ENCODE peak calls at places on chromosomes 13 and 19, in five cellular contexts. B is nucleus accumbens; A is activated CD8-positive, alpha-beta memory T cell treated with anti-CD3 and anti-CD28 coated beads for 4 hours; O is T-helper 17 cell; M is astrocyte of the hippocampus. P is an unnamed sample.
A peak's percentile ranks its signal among the peaks of the same experiment; 100 is the strongest.

GRCh38 chr13:26037302-26037701 is 14.5 kb downstream of the SHISA2 start:
- DNase-seq in B (peak; percentile 55), A (no peak), O (no peak), M (no peak), P (peak; percentile 77)

GRCh38 chr19:19385900-19386339 is 19.6 kb upstream of the GATAD2A start:
- DNase-seq in B (no peak), A (no peak), O (peak; percentile 32), M (no peak), P (no peak)

GRCh38 chr19:55660991-55661390 is 6.2 kb downstream of the U2AF2 start:
- DNase-seq in B (no peak), A (no peak), O (no peak), M (no peak), P (no peak)

GRCh38 chr13:93080587-93080986 is 146.0 kb upstream of the GPC6 start:
- DNase-seq in B (no peak), A (no peak), O (no peak), M (peak; percentile 90), P (no peak)

GRCh38 chr13:36533806-36534205 is 101.5 kb downstream of the CCNA1 start:
- DNase-seq in B (no peak), A (no peak), O (no peak), M (no peak), P (no peak)

GRCh38 chr19:9952276-9952675 is 16.0 kb upstream of the OLFM2 start:
- DNase-seq in B (no peak), A (no peak), O (no peak), M (no peak), P (no peak)

GRCh38 chr19:55451522-55452380 is 8.7 kb upstream of the SHISA7 start:
- DNase-seq in B (peak; percentile 57), A (no peak), O (no peak), M (no peak), P (peak; percentile 34)

GRCh38 chr13:46010148-46010547 is 42.4 kb downstream of the ZC3H13 start:
- DNase-seq in B (no peak), A (no peak), O (no peak), M (peak; percentile 30), P (no peak)

GRCh38 chr13:88068975-88069374 is 397.8 kb downstream of the SLITRK5 start:
- DNase-seq in B (no peak), A (no peak), O (no peak), M (no peak), P (no peak)

GRCh38 chr19:4089400-4089908 is 22.8 kb upstream of the ZBTB7A start:
- DNase-seq in B (no peak), A (peak; percentile 18), O (no peak), M (no peak), P (no peak)

GRCh38 chr19:33427801-33428626 is 54.5 kb downstream of the CEBPG start:
- DNase-seq in B (no peak), A (no peak), O (no peak), M (no peak), P (no peak)

GRCh38 chr13:33188093-33188882 is 97.3 kb downstream of the STARD13 start:
- DNase-seq in B (no peak), A (no peak), O (no peak), M (no peak), P (no peak)

GRCh38 chr13:43558942-43559341 is 227.8 kb downstream of the ENOX1 start:
- DNase-seq in B (no peak), A (no peak), O (no peak), M (no peak), P (no peak)

GRCh38 chr19:49983645-49984229 is 22.8 kb upstream of the SIGLEC11 start:
- DNase-seq in B (peak; percentile 35), A (peak; percentile 68), O (peak; percentile 78), M (peak; percentile 26), P (peak; percentile 15)

GRCh38 chr13:66313408-66313807 is 916.7 kb downstream of the PCDH9 start:
- DNase-seq in B (no peak), A (no peak), O (no peak), M (peak; percentile 24), P (no peak)

GRCh38 chr19:2166741-2167738 is 3.3 kb downstream of the DOT1L start:
- DNase-seq in B (peak; percentile 34), A (no peak), O (no peak), M (peak; percentile 84), P (peak; percentile 63)

GRCh38 chr19:49664171-49665070 is 1.2 kb downstream of the IRF3 start:
- DNase-seq in B (peak; percentile 86), A (peak; percentile 81), O (peak; percentile 81), M (peak; percentile 90), P (peak; percentile 87)

GRCh38 chr19:31255174-31255862 is 93.9 kb downstream of the TSHZ3 start:
- DNase-seq in B (no peak), A (no peak), O (no peak), M (no peak), P (no peak)

GRCh38 chr13:72728290-72728605 is 525 bp downstream of the BORA start:
- DNase-seq in B (no peak), A (no peak), O (no peak), M (no peak), P (no peak)

GRCh38 chr13:113820813-113821651 is 42.8 kb downstream of the GAS6 start:
- DNase-seq in B (peak; percentile 72), A (no peak), O (no peak), M (peak; percentile 92), P (peak; percentile 78)

GRCh38 chr19:1000095-1000494 is at the start of gene GRIN3B:
- DNase-seq in B (no peak), A (peak; percentile 40), O (peak; percentile 39), M (peak; percentile 75), P (no peak)

GRCh38 chr13:98328511-98328910 is 151.4 kb upstream of the RNF113B start:
- DNase-seq in B (no peak), A (no peak), O (no peak), M (no peak), P (no peak)

GRCh38 chr19:29623726-29624488 is 17.8 kb downstream of the POP4 start:
- DNase-seq in B (no peak), A (no peak), O (no peak), M (no peak), P (no peak)

GRCh38 chr13:28047784-28048388 is 52.5 kb downstream of the FLT3 start:
- DNase-seq in B (no peak), A (no peak), O (no peak), M (no peak), P (no peak)

GRCh38 chr13:45333973-45334922 is 6.7 kb downstream of the TPT1 start:
- DNase-seq in B (no peak), A (no peak), O (no peak), M (no peak), P (no peak)

GRCh38 chr13:53144826-53145225 is 116.2 kb downstream of the OLFM4 start:
- DNase-seq in B (no peak), A (no peak), O (no peak), M (no peak), P (no peak)

GRCh38 chr19:1259873-1260748 is 9.0 kb upstream of the CIRBP start:
- DNase-seq in B (no peak), A (no peak), O (no peak), M (no peak), P (no peak)

GRCh38 chr19:16542894-16543498 is 759 bp upstream of the CHERP start:
- DNase-seq in B (no peak), A (no peak), O (no peak), M (no peak), P (peak; percentile 55)

GRCh38 chr19:51337861-51338562 is 3.9 kb downstream of the VSIG10L start:
- DNase-seq in B (no peak), A (no peak), O (no peak), M (no peak), P (no peak)

GRCh38 chr13:111506621-111507020 is 186.2 kb downstream of the TEX29 start:
- DNase-seq in B (no peak), A (no peak), O (no peak), M (no peak), P (no peak)

GRCh38 chr19:42281175-42282035 is 12.4 kb downstream of the CIC start:
- DNase-seq in B (peak; percentile 78), A (no peak), O (no peak), M (peak; percentile 84), P (peak; percentile 65)

GRCh38 chr19:45763691-45764294 is 5.3 kb downstream of the SIX5 start:
- DNase-seq in B (no peak), A (no peak), O (no peak), M (no peak), P (no peak)

GRCh38 chr13:108828053-108828806 is 198.8 kb downstream of the MYO16 start:
- DNase-seq in B (no peak), A (no peak), O (no peak), M (no peak), P (no peak)

GRCh38 chr13:112773601-112774447 is 84.0 kb downstream of the ATP11A start:
- DNase-seq in B (no peak), A (no peak), O (no peak), M (no peak), P (no peak)

GRCh38 chr13:40784540-40784939 is 4.9 kb upstream of the SLC25A15 start:
- DNase-seq in B (no peak), A (no peak), O (no peak), M (no peak), P (no peak)

GRCh38 chr19:44611812-44612295 is 1.5 kb upstream of the IGSF23 start:
- DNase-seq in B (no peak), A (no peak), O (no peak), M (no peak), P (no peak)

P was measured in midbrain.